ENCODE peak calls at places on chromosomes 13 and 19, in nine cellular contexts. Q is tibial artery, Z is HCT116, J is cardiac fibroblast, C is OCI-LY7, I is GM20000, B is progenitor cell of endocrine pancreas, T is AG10803, F is Calu3. G is an unnamed sample.

GRCh38 chr19:40945645-40946044 is 45.4 kb upstream of the CYP2B6 start:
- DNase-seq in J (no peak), B (no peak), F (no peak), T (no peak), C (no peak), I (no peak), Q (no peak), Z (no peak), G (no peak)

GRCh38 chr13:26343816-26344215 is 89.9 kb downstream of the CDK8 start:
- DNase-seq in Q (no peak), Z (no peak), B (no peak), C (no peak), I (no peak), F (no peak), T (no peak), J (no peak), G (no peak)

GRCh38 chr13:43596924-43597598 is 189.7 kb downstream of the ENOX1 start:
- DNase-seq in I (no peak), F (no peak), Z (no peak), B (no peak), Q (no peak), J (no peak), C (no peak), T (no peak), G (no peak)

GRCh38 chr19:12187625-12188024 is 24.7 kb downstream of the ZNF136 start:
- DNase-seq in T (no peak), J (peak), B (no peak), F (no peak), Q (no peak), C (no peak), Z (no peak), I (no peak), G (no peak)

GRCh38 chr19:36488816-36489138 is 584 bp downstream of the ZNF566 start:
- DNase-seq in Z (peak), B (no peak), Q (no peak), F (peak), C (peak), T (peak), I (peak), J (peak), G (no peak)

GRCh38 chr19:7869453-7869909 is 4.7 kb downstream of the PRR36 start:
- DNase-seq in F (peak), I (peak), J (peak), Q (no peak), Z (no peak), T (no peak), B (no peak), C (peak), G (peak)

GRCh38 chr13:85632526-85633215 is 166.5 kb downstream of the SLITRK6 start:
- DNase-seq in J (no peak), Q (no peak), I (no peak), T (no peak), C (no peak), Z (no peak), B (no peak), F (no peak), G (no peak)

GRCh38 chr19:32450217-32450616 is 44.6 kb downstream of the DPY19L3 start:
- DNase-seq in J (peak), I (no peak), T (no peak), Z (no peak), Q (no peak), B (no peak), C (no peak), F (no peak), G (no peak)

GRCh38 chr13:28349371-28349770 is 145.6 kb downstream of the FLT1 start:
- DNase-seq in C (no peak), T (no peak), J (no peak), I (no peak), F (no peak), Z (no peak), B (no peak), Q (no peak), G (no peak)

GRCh38 chr19:11735375-11735774 is 3.4 kb downstream of the ZNF823 start:
- DNase-seq in B (no peak), T (no peak), Z (no peak), F (no peak), Q (no peak), C (no peak), J (no peak), I (no peak), G (no peak)

GRCh38 chr19:4183967-4184717 is 1.7 kb downstream of the ANKRD24 start:
- DNase-seq in T (no peak), J (no peak), Q (peak), C (no peak), B (no peak), F (no peak), Z (no peak), I (no peak), G (no peak)

GRCh38 chr13:34967851-34968562 is 25.9 kb downstream of the NBEA start:
- DNase-seq in I (no peak), B (no peak), Z (no peak), C (no peak), J (no peak), F (peak), Q (no peak), T (no peak), G (no peak)

GRCh38 chr13:101127741-101128353 is 288.5 kb downstream of the NALCN start:
- DNase-seq in J (peak), C (peak), I (peak), T (peak), Q (no peak), F (no peak), B (no peak), Z (peak), G (no peak)

GRCh38 chr13:45224181-45224580 is 23.3 kb upstream of the KCTD4 start:
- DNase-seq in C (no peak), B (no peak), Z (no peak), I (no peak), J (no peak), Q (no peak), T (peak), F (no peak), G (no peak)

GRCh38 chr13:95378603-95379002 is 77.4 kb upstream of the ABCC4 start:
- DNase-seq in I (no peak), J (no peak), Q (no peak), Z (no peak), C (no peak), B (no peak), F (no peak), T (no peak), G (no peak)

GRCh38 chr13:42865703-42866102 is 84.3 kb downstream of the FAM216B start:
- DNase-seq in C (no peak), F (no peak), J (no peak), Q (no peak), Z (no peak), I (no peak), T (no peak), B (no peak), G (no peak)

GRCh38 chr13:110265682-110266430 is 41.1 kb downstream of the COL4A1 start:
- DNase-seq in J (no peak), F (no peak), I (no peak), Z (no peak), T (no peak), B (no peak), Q (peak), C (no peak), G (no peak)

GRCh38 chr13:83125791-83126190 is 756.5 kb downstream of the SLITRK1 start:
- DNase-seq in T (no peak), B (no peak), I (no peak), C (no peak), Z (no peak), J (no peak), Q (no peak), F (no peak), G (no peak)

GRCh38 chr19:45782820-45783785 is 813 bp upstream of the DMPK start:
- DNase-seq in B (no peak), T (peak), I (no peak), J (peak), Z (no peak), Q (peak), C (no peak), F (no peak), G (no peak)

GRCh38 chr19:28905996-28906395 is 307.0 kb downstream of the UQCRFS1 start:
- DNase-seq in B (no peak), Z (no peak), I (no peak), Q (no peak), J (peak), T (peak), C (no peak), F (no peak), G (no peak)

GRCh38 chr19:39308531-39309304 is 11.9 kb downstream of the LRFN1 start:
- DNase-seq in C (no peak), Q (peak), T (no peak), I (peak), Z (no peak), F (no peak), B (no peak), J (no peak), G (no peak)

GRCh38 chr13:113897161-113897560 is 33.3 kb upstream of the GAS6 start:
- DNase-seq in F (no peak), C (no peak), B (no peak), Z (no peak), I (no peak), J (peak), Q (no peak), T (peak), G (no peak)

GRCh38 chr13:30623392-30623791 is 5.7 kb downstream of the USPL1 start:
- DNase-seq in J (peak), F (no peak), T (no peak), Z (no peak), Q (no peak), C (no peak), B (no peak), I (no peak), G (no peak)

GRCh38 chr13:19586904-19587634 is 25.7 kb upstream of the TPTE2 start:
- DNase-seq in T (peak), F (no peak), I (peak), Z (no peak), Q (no peak), B (no peak), J (peak), C (peak), G (peak)

GRCh38 chr13:79128158-79128557 is 277.9 kb downstream of the RBM26 start:
- DNase-seq in B (no peak), I (no peak), Q (no peak), C (no peak), F (peak), Z (no peak), T (peak), J (peak), G (no peak)

GRCh38 chr13:113493315-113493951 is 2.9 kb upstream of the DCUN1D2 start:
- DNase-seq in B (no peak), I (peak), F (no peak), Q (no peak), Z (peak), C (no peak), J (peak), T (peak), G (no peak)

GRCh38 chr13:21475115-21475514 is 16.0 kb upstream of the ZDHHC20 start:
- DNase-seq in T (no peak), I (no peak), Z (no peak), C (no peak), Q (no peak), B (no peak), J (no peak), F (no peak), G (no peak)

GRCh38 chr13:27924529-27925141 is 4.8 kb downstream of the PDX1 start:
- DNase-seq in T (no peak), C (no peak), I (peak), Q (no peak), J (no peak), B (no peak), Z (no peak), F (no peak), G (no peak)

GRCh38 chr13:95641291-95641811 is 3.2 kb downstream of the DZIP1 start:
- DNase-seq in J (peak), Z (no peak), C (no peak), B (no peak), T (peak), Q (no peak), F (no peak), I (no peak), G (no peak)

GRCh38 chr13:23715092-23715761 is 145.0 kb downstream of the TNFRSF19 start:
- DNase-seq in I (no peak), B (no peak), Q (no peak), T (no peak), Z (no peak), J (no peak), F (no peak), C (no peak), G (no peak)

GRCh38 chr13:23714672-23715071 is 144.5 kb downstream of the TNFRSF19 start:
- DNase-seq in T (no peak), F (no peak), Q (no peak), B (no peak), I (no peak), Z (no peak), J (no peak), C (no peak), G (no peak)

GRCh38 chr13:23718916-23719470 is 148.8 kb downstream of the TNFRSF19 start:
- DNase-seq in B (no peak), C (no peak), Z (no peak), I (no peak), J (no peak), T (no peak), F (no peak), Q (no peak), G (no peak)

GRCh38 chr13:23711355-23711754 is 141.1 kb downstream of the TNFRSF19 start:
- DNase-seq in F (no peak), I (no peak), T (no peak), Q (no peak), J (no peak), B (no peak), Z (no peak), C (no peak), G (no peak)

GRCh38 chr13:23715762-23716235 is 145.6 kb downstream of the TNFRSF19 start:
- DNase-seq in B (no peak), Q (no peak), T (no peak), C (peak), F (peak), I (peak), Z (peak), J (peak), G (no peak)
- TF ChIP-seq CTCF in B (peak), Q (no peak), T (peak), C (peak), F (peak), I (no peak), Z (peak), J (peak), G (no peak)

GRCh38 chr13:75537401-75538365 is at the start of gene COMMD6:
- DNase-seq in B (peak), I (peak), T (peak), Q (peak), J (peak), F (peak), C (peak), Z (peak), G (peak)
- TF ChIP-seq CTCF in B (no peak), I (no peak), T (peak), Q (peak), J (peak), F (no peak), C (peak), Z (peak), G (peak)

GRCh38 chr13:100088282-100088647 is 628 bp upstream of the PCCA start:
- DNase-seq in Q (no peak), T (no peak), J (no peak), C (no peak), Z (no peak), B (peak), I (no peak), F (no peak), G (no peak)

GRCh38 chr13:100089633-100090032 is 740 bp downstream of the PCCA start:
- DNase-seq in F (no peak), Z (no peak), Q (no peak), J (peak), C (peak), B (no peak), I (peak), T (no peak), G (no peak)

GRCh38 chr13:100090861-100091260 is 2.0 kb downstream of the PCCA start:
- DNase-seq in T (no peak), I (no peak), B (no peak), J (no peak), C (no peak), Z (no peak), Q (no peak), F (no peak), G (no peak)

GRCh38 chr13:100088648-100089601 is at the start of gene PCCA:
- DNase-seq in Q (peak), I (peak), T (peak), J (peak), C (peak), F (peak), Z (peak), B (peak), G (peak)
- TF ChIP-seq CTCF in Q (no peak), I (no peak), T (no peak), J (no peak), C (no peak), F (no peak), Z (no peak), B (no peak), G (no peak)

GRCh38 chr19:57191141-57192063 is at the start of gene ZNF264:
- DNase-seq in F (peak), B (peak), T (peak), Z (peak), C (peak), I (peak), Q (peak), J (peak), G (peak)
- TF ChIP-seq CTCF in F (no peak), B (peak), T (no peak), Z (no peak), C (no peak), I (no peak), Q (no peak), J (no peak), G (no peak)

GRCh38 chr13:98397221-98397620 is 179.7 kb downstream of the STK24 start:
- DNase-seq in J (peak), I (no peak), B (no peak), Q (no peak), F (no peak), Z (no peak), C (no peak), T (no peak), G (no peak)
- TF ChIP-seq CTCF in J (peak), I (no peak), B (no peak), Q (peak), F (no peak), Z (no peak), C (no peak), T (peak), G (no peak)

DNA sequence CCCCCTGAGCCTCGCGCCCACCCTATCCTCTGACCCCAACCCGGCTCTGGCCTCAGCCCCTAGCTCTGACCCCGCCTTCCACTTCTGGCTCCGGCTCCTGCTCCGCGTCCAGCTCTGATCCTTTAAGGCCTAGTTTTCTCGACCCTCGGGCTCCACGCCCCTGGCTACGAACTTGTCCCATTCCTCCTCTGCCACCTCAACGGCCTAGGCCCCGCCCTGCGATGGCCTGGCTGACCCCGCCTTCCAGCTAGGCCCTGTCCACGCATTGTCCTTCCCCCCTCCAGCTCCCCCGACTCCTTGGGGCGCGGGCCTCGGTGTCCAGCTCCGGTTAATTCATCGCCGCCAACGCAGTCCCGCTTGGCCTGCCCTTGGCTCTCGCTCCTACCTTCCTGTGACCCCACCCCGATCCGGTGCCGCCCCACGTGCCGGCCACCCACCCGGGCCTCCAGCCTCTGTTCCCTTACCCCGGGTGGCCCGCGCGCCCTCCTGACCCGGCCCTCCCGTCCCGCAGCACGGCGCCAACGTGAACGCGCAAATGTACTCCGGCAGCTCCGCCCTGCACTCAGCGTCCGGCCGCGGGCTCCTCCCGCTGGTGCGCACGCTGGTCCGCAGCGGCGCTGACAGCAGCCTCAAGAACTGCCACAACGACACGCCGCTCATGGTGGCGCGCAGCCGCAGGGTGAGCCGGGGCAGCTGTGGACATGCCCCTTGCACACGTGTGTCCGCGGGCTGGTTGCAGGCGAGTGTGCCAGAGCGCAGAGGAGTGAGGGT is 9.4 kb downstream of the BCL3 start:
- DNase-seq in F (no peak), Q (peak), C (no peak), B (peak), Z (no peak), T (peak), J (peak), I (no peak), G (no peak)
- TF ChIP-seq CTCF in F (no peak), Q (peak), C (no peak), B (peak), Z (no peak), T (no peak), J (no peak), I (no peak), G (no peak)

GRCh38 chr19:55454787-55455243 is 6.6 kb downstream of the ISOC2 start:
- DNase-seq in Q (no peak), J (peak), Z (no peak), B (no peak), T (peak), F (peak), I (peak), C (peak), G (no peak)
- TF ChIP-seq CTCF in Q (peak), J (peak), Z (peak), B (peak), T (peak), F (peak), I (peak), C (peak), G (peak)

GRCh38 chr19:52570005-52570861 is at the start of gene ZNF701:
- DNase-seq in Q (peak), C (peak), F (no peak), I (peak), Z (peak), B (peak), J (peak), T (peak), G (peak)
- TF ChIP-seq CTCF in Q (peak), C (no peak), F (no peak), I (no peak), Z (no peak), B (peak), J (peak), T (no peak), G (peak)

GRCh38 chr19:54190503-54190941 is 586 bp upstream of the TSEN34 start:
- DNase-seq in C (peak), F (peak), J (peak), Q (peak), Z (peak), B (peak), T (peak), I (peak), G (peak)

GRCh38 chr19:54188224-54188871 is 1.0 kb downstream of the MBOAT7 start:
- DNase-seq in C (no peak), J (peak), Z (no peak), Q (no peak), I (no peak), B (no peak), F (peak), T (peak), G (peak)

GRCh38 chr19:54189668-54190502 is 505 bp upstream of the MBOAT7 start:
- DNase-seq in I (peak), F (peak), C (peak), T (peak), B (peak), Q (peak), J (peak), Z (peak), G (peak)

GRCh38 chr19:54190942-54191670 is at the start of gene TSEN34:
- DNase-seq in B (peak), F (peak), Q (peak), T (peak), Z (peak), I (peak), J (peak), C (peak), G (peak)

GRCh38 chr19:54189020-54189667 is at the start of gene MBOAT7:
- DNase-seq in C (peak), Z (no peak), I (peak), T (no peak), B (peak), F (peak), Q (no peak), J (no peak), G (no peak)
- TF ChIP-seq CTCF in C (peak), Z (no peak), I (peak), T (no peak), B (peak), F (peak), Q (no peak), J (no peak), G (no peak)